ENCODE peak calls at places on chromosomes 6 and 20, in nine cellular contexts. One of them, this sample, is unnamed.

GRCh38 chr20:58325914-58326313 is 16.4 kb downstream of the RAB22A start:
- DNase-seq in psoas muscle: no peak
- DNase-seq in brain microvascular endothelial cell: no peak
- DNase-seq in right cardiac atrium: no peak
- DNase-seq in kidney: no peak
- DNase-seq in colonic mucosa: no peak
- DNase-seq in HepG2: no peak
- DNase-seq in choroid plexus epithelial cell: no peak
- DNase-seq in fibroblast of the aortic adventitia: no peak
- DNase-seq in this sample: no peak

GRCh38 chr6:36930483-36930882 is 24.1 kb upstream of the PI16 start:
- DNase-seq in psoas muscle: no peak
- DNase-seq in brain microvascular endothelial cell: no peak
- DNase-seq in right cardiac atrium: no peak
- DNase-seq in kidney: no peak
- DNase-seq in colonic mucosa: no peak
- DNase-seq in HepG2: no peak
- DNase-seq in choroid plexus epithelial cell: no peak
- DNase-seq in fibroblast of the aortic adventitia: no peak
- DNase-seq in this sample: no peak

GRCh38 chr6:110410534-110410933 is 4.8 kb downstream of the DDO start:
- DNase-seq in psoas muscle: no peak
- DNase-seq in brain microvascular endothelial cell: no peak
- DNase-seq in right cardiac atrium: no peak
- DNase-seq in kidney: no peak
- DNase-seq in colonic mucosa: no peak
- DNase-seq in HepG2: no peak
- DNase-seq in choroid plexus epithelial cell: no peak
- DNase-seq in fibroblast of the aortic adventitia: no peak
- DNase-seq in this sample: no peak

GRCh38 chr6:71502210-71502609 is 213.6 kb downstream of the OGFRL1 start:
- DNase-seq in psoas muscle: no peak
- DNase-seq in brain microvascular endothelial cell: no peak
- DNase-seq in right cardiac atrium: no peak
- DNase-seq in kidney: no peak
- DNase-seq in colonic mucosa: no peak
- DNase-seq in HepG2: no peak
- DNase-seq in choroid plexus epithelial cell: no peak
- DNase-seq in fibroblast of the aortic adventitia: no peak
- DNase-seq in this sample: no peak

GRCh38 chr6:108544586-108544985 is 16.1 kb upstream of the FOXO3 start:
- DNase-seq in psoas muscle: no peak
- DNase-seq in brain microvascular endothelial cell: no peak
- DNase-seq in right cardiac atrium: no peak
- DNase-seq in kidney: no peak
- DNase-seq in colonic mucosa: no peak
- DNase-seq in HepG2: no peak
- DNase-seq in choroid plexus epithelial cell: peak; percentile 38
- DNase-seq in fibroblast of the aortic adventitia: peak; percentile 63
- DNase-seq in this sample: no peak

GRCh38 chr6:43733471-43734293 is 36.3 kb upstream of the VEGFA start:
- DNase-seq in psoas muscle: no peak
- DNase-seq in brain microvascular endothelial cell: no peak
- DNase-seq in right cardiac atrium: no peak
- DNase-seq in kidney: no peak
- DNase-seq in colonic mucosa: no peak
- DNase-seq in HepG2: no peak
- DNase-seq in choroid plexus epithelial cell: no peak
- DNase-seq in fibroblast of the aortic adventitia: no peak
- DNase-seq in this sample: no peak

GRCh38 chr6:5471637-5472430 is 210.5 kb downstream of the FARS2 start:
- DNase-seq in psoas muscle: no peak
- DNase-seq in brain microvascular endothelial cell: no peak
- DNase-seq in right cardiac atrium: no peak
- DNase-seq in kidney: no peak
- DNase-seq in colonic mucosa: no peak
- DNase-seq in HepG2: no peak
- DNase-seq in choroid plexus epithelial cell: no peak
- DNase-seq in fibroblast of the aortic adventitia: no peak
- DNase-seq in this sample: no peak

GRCh38 chr20:37758332-37758731 is 64.5 kb downstream of the CTNNBL1 start:
- DNase-seq in psoas muscle: no peak
- DNase-seq in brain microvascular endothelial cell: no peak
- DNase-seq in right cardiac atrium: no peak
- DNase-seq in kidney: no peak
- DNase-seq in colonic mucosa: no peak
- DNase-seq in HepG2: peak; percentile 24
- DNase-seq in choroid plexus epithelial cell: no peak
- DNase-seq in fibroblast of the aortic adventitia: no peak
- DNase-seq in this sample: no peak

GRCh38 chr6:160103825-160104100 is 17.9 kb upstream of the SLC22A1 start:
- DNase-seq in psoas muscle: no peak
- DNase-seq in brain microvascular endothelial cell: no peak
- DNase-seq in right cardiac atrium: no peak
- DNase-seq in kidney: no peak
- DNase-seq in colonic mucosa: no peak
- DNase-seq in HepG2: no peak
- DNase-seq in choroid plexus epithelial cell: peak; percentile 26
- DNase-seq in fibroblast of the aortic adventitia: peak; percentile 15
- DNase-seq in this sample: no peak

GRCh38 chr6:5677219-5678000 is 329.3 kb downstream of the NRN1 start:
- DNase-seq in psoas muscle: no peak
- DNase-seq in brain microvascular endothelial cell: no peak
- DNase-seq in right cardiac atrium: no peak
- DNase-seq in kidney: no peak
- DNase-seq in colonic mucosa: no peak
- DNase-seq in HepG2: no peak
- DNase-seq in choroid plexus epithelial cell: no peak
- DNase-seq in fibroblast of the aortic adventitia: peak; percentile 15
- DNase-seq in this sample: no peak

GRCh38 chr6:18386302-18386976 is 711 bp upstream of the RNF144B start:
- DNase-seq in psoas muscle: no peak
- DNase-seq in brain microvascular endothelial cell: no peak
- DNase-seq in right cardiac atrium: peak; percentile 70
- DNase-seq in kidney: no peak
- DNase-seq in colonic mucosa: no peak
- DNase-seq in HepG2: peak; percentile 90
- DNase-seq in choroid plexus epithelial cell: peak; percentile 23
- DNase-seq in fibroblast of the aortic adventitia: peak; percentile 60
- DNase-seq in this sample: peak; percentile 60
- H3K4me3 ChIP-seq in psoas muscle: peak overlapping the region; percentile 72
- H3K4me3 ChIP-seq in brain microvascular endothelial cell: peak overlapping the region; percentile 74
- H3K4me3 ChIP-seq in right cardiac atrium: peak overlapping the region; percentile 63
- H3K4me3 ChIP-seq in kidney: peak overlapping the region; percentile 92
- H3K4me3 ChIP-seq in colonic mucosa: peak overlapping the region; percentile 39
- H3K4me3 ChIP-seq in HepG2: peak overlapping the region; percentile 81
- H3K4me3 ChIP-seq in choroid plexus epithelial cell: no peak overlapping the region
- H3K4me3 ChIP-seq in fibroblast of the aortic adventitia: no peak overlapping the region
- H3K4me3 ChIP-seq in this sample: peak overlapping the region; percentile 83

GRCh38 chr6:170266061-170266825 is 24.6 kb downstream of the DLL1 start:
- DNase-seq in psoas muscle: no peak
- DNase-seq in brain microvascular endothelial cell: no peak
- DNase-seq in right cardiac atrium: peak; percentile 48
- DNase-seq in kidney: peak; percentile 59
- DNase-seq in colonic mucosa: peak; percentile 55
- DNase-seq in HepG2: no peak
- DNase-seq in choroid plexus epithelial cell: no peak
- DNase-seq in fibroblast of the aortic adventitia: no peak
- DNase-seq in this sample: peak; percentile 21

GRCh38 chr6:170267688-170268087 is 23.2 kb downstream of the DLL1 start:
- DNase-seq in psoas muscle: peak; percentile 5
- DNase-seq in brain microvascular endothelial cell: no peak
- DNase-seq in right cardiac atrium: no peak
- DNase-seq in kidney: peak; percentile 29
- DNase-seq in colonic mucosa: no peak
- DNase-seq in HepG2: no peak
- DNase-seq in choroid plexus epithelial cell: no peak
- DNase-seq in fibroblast of the aortic adventitia: no peak
- DNase-seq in this sample: peak; percentile 18

GRCh38 chr6:170263410-170263809 is 27.5 kb downstream of the DLL1 start:
- DNase-seq in psoas muscle: no peak
- DNase-seq in brain microvascular endothelial cell: no peak
- DNase-seq in right cardiac atrium: no peak
- DNase-seq in kidney: peak; percentile 21
- DNase-seq in colonic mucosa: no peak
- DNase-seq in HepG2: no peak
- DNase-seq in choroid plexus epithelial cell: no peak
- DNase-seq in fibroblast of the aortic adventitia: no peak
- DNase-seq in this sample: no peak

GRCh38 chr6:170264086-170264485 is 26.8 kb downstream of the DLL1 start:
- DNase-seq in psoas muscle: no peak
- DNase-seq in brain microvascular endothelial cell: no peak
- DNase-seq in right cardiac atrium: no peak
- DNase-seq in kidney: peak; percentile 38
- DNase-seq in colonic mucosa: no peak
- DNase-seq in HepG2: no peak
- DNase-seq in choroid plexus epithelial cell: no peak
- DNase-seq in fibroblast of the aortic adventitia: no peak
- DNase-seq in this sample: no peak

DNA sequence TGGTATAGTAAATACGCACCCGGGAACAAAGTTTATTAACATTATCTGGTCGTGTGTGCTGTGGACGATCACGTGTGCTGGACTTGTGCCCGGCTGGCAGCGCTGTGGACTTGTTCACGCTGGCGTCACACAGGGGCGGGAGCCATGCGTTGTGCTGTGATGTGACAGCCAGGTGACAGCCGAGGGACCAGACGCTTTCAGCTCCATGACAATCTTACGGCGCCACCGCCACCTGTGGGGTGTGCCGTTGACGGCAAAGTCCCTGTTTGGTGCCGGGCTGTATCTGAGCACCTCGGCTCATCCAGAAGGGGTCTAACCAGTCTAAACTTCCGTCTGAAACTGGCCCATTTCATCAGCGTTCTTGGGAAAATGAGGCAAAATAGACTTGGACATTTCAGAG is 25.2 kb downstream of the DLL1 start:
- DNase-seq in psoas muscle: peak; percentile 76
- DNase-seq in brain microvascular endothelial cell: no peak
- DNase-seq in right cardiac atrium: peak; percentile 85
- DNase-seq in kidney: peak; percentile 66
- DNase-seq in colonic mucosa: peak; percentile 78
- DNase-seq in HepG2: peak; percentile 24
- DNase-seq in choroid plexus epithelial cell: no peak
- DNase-seq in fibroblast of the aortic adventitia: no peak
- DNase-seq in this sample: peak; percentile 73
- H3K4me3 ChIP-seq in psoas muscle: peak overlapping the region; percentile 46
- H3K4me3 ChIP-seq in brain microvascular endothelial cell: no peak overlapping the region
- H3K4me3 ChIP-seq in right cardiac atrium: no peak overlapping the region
- H3K4me3 ChIP-seq in kidney: no peak overlapping the region
- H3K4me3 ChIP-seq in colonic mucosa: no peak overlapping the region
- H3K4me3 ChIP-seq in HepG2: no peak overlapping the region
- H3K4me3 ChIP-seq in choroid plexus epithelial cell: no peak overlapping the region
- H3K4me3 ChIP-seq in fibroblast of the aortic adventitia: no peak overlapping the region
- H3K4me3 ChIP-seq in this sample: peak overlapping the region; percentile 6

GRCh38 chr6:55874309-55874708 is 1.1 kb downstream of the BMP5 start:
- DNase-seq in psoas muscle: no peak
- DNase-seq in brain microvascular endothelial cell: no peak
- DNase-seq in right cardiac atrium: no peak
- DNase-seq in kidney: no peak
- DNase-seq in colonic mucosa: no peak
- DNase-seq in HepG2: no peak
- DNase-seq in choroid plexus epithelial cell: no peak
- DNase-seq in fibroblast of the aortic adventitia: no peak
- DNase-seq in this sample: no peak

GRCh38 chr6:55866110-55866509 is 9.3 kb downstream of the BMP5 start:
- DNase-seq in psoas muscle: no peak
- DNase-seq in brain microvascular endothelial cell: no peak
- DNase-seq in right cardiac atrium: no peak
- DNase-seq in kidney: no peak
- DNase-seq in colonic mucosa: no peak
- DNase-seq in HepG2: no peak
- DNase-seq in choroid plexus epithelial cell: no peak
- DNase-seq in fibroblast of the aortic adventitia: no peak
- DNase-seq in this sample: no peak

GRCh38 chr6:55875420-55875819 is at the start of gene BMP5:
- DNase-seq in psoas muscle: no peak
- DNase-seq in brain microvascular endothelial cell: no peak
- DNase-seq in right cardiac atrium: no peak
- DNase-seq in kidney: no peak
- DNase-seq in colonic mucosa: no peak
- DNase-seq in HepG2: no peak
- DNase-seq in choroid plexus epithelial cell: peak; percentile 81
- DNase-seq in fibroblast of the aortic adventitia: no peak
- DNase-seq in this sample: no peak

GRCh38 chr6:55868910-55869479 is 6.4 kb downstream of the BMP5 start:
- DNase-seq in psoas muscle: no peak
- DNase-seq in brain microvascular endothelial cell: peak; percentile 33
- DNase-seq in right cardiac atrium: no peak
- DNase-seq in kidney: no peak
- DNase-seq in colonic mucosa: no peak
- DNase-seq in HepG2: no peak
- DNase-seq in choroid plexus epithelial cell: peak; percentile 59
- DNase-seq in fibroblast of the aortic adventitia: no peak
- DNase-seq in this sample: no peak

GRCh38 chr6:55869731-55870130 is 5.7 kb downstream of the BMP5 start:
- DNase-seq in psoas muscle: no peak
- DNase-seq in brain microvascular endothelial cell: no peak
- DNase-seq in right cardiac atrium: no peak
- DNase-seq in kidney: no peak
- DNase-seq in colonic mucosa: no peak
- DNase-seq in HepG2: no peak
- DNase-seq in choroid plexus epithelial cell: no peak
- DNase-seq in fibroblast of the aortic adventitia: no peak
- DNase-seq in this sample: no peak
- H3K4me3 ChIP-seq in psoas muscle: peak overlapping the region; percentile 35
- H3K4me3 ChIP-seq in brain microvascular endothelial cell: no peak overlapping the region
- H3K4me3 ChIP-seq in right cardiac atrium: no peak overlapping the region
- H3K4me3 ChIP-seq in kidney: no peak overlapping the region
- H3K4me3 ChIP-seq in colonic mucosa: no peak overlapping the region
- H3K4me3 ChIP-seq in HepG2: no peak overlapping the region
- H3K4me3 ChIP-seq in choroid plexus epithelial cell: peak overlapping the region; percentile 20
- H3K4me3 ChIP-seq in fibroblast of the aortic adventitia: no peak overlapping the region
- H3K4me3 ChIP-seq in this sample: peak overlapping the region; percentile 7

DNA sequence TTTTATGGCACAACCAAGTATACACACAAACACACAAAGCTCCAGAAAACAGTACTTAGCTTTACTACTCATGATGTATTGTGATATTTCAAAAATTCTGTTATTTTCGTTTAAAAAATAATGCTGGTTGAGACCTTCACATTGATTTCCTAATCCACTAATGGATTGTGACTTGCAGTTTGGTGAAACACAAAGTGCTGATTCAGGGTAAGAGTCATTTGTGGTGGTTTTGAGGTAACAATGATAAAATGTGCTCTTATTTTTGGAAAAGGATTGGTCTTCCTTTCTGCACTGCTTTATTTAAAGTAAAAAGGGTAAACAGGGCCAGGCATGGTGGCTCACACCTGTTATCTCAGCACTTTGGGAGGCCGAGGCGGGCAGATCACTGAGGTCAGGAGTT is 1.9 kb downstream of the AAR2 start:
- DNase-seq in psoas muscle: no peak
- DNase-seq in brain microvascular endothelial cell: no peak
- DNase-seq in right cardiac atrium: no peak
- DNase-seq in kidney: no peak
- DNase-seq in colonic mucosa: no peak
- DNase-seq in HepG2: no peak
- DNase-seq in choroid plexus epithelial cell: no peak
- DNase-seq in fibroblast of the aortic adventitia: no peak
- DNase-seq in this sample: no peak
- H3K4me3 ChIP-seq in psoas muscle: peak overlapping the region; percentile 91
- H3K4me3 ChIP-seq in brain microvascular endothelial cell: no peak overlapping the region
- H3K4me3 ChIP-seq in right cardiac atrium: no peak overlapping the region
- H3K4me3 ChIP-seq in kidney: no peak overlapping the region
- H3K4me3 ChIP-seq in colonic mucosa: no peak overlapping the region
- H3K4me3 ChIP-seq in HepG2: no peak overlapping the region
- H3K4me3 ChIP-seq in choroid plexus epithelial cell: no peak overlapping the region
- H3K4me3 ChIP-seq in fibroblast of the aortic adventitia: no peak overlapping the region
- H3K4me3 ChIP-seq in this sample: no peak overlapping the region